ENCODE peak calls at places on chromosome 14, in ten cellular contexts. One of them, this sample, is unnamed.

GRCh38 chr14:69129264-69129880 is 23.5 kb downstream of the DCAF5 start:
- DNase-seq in body of pancreas: peak
- DNase-seq in psoas muscle: peak
- DNase-seq in germinal center: peak
- DNase-seq in non-pigmented ciliary epithelial cell: peak
- DNase-seq in stimulated activated CD8-positive, alpha-beta memory T cell treated with anti-CD3 and anti-CD28 coated beads, Interleukin-2, amount 100 ng/mL, for 48 hours: no peak
- DNase-seq in hypothalamus: peak
- DNase-seq in GM12891: peak
- DNase-seq in RWPE1: peak
- DNase-seq in cardiac muscle cell: peak
- DNase-seq in this sample: peak

GRCh38 chr14:38212996-38213395 is 5.3 kb downstream of the SSTR1 start:
- DNase-seq in body of pancreas: no peak
- DNase-seq in psoas muscle: no peak
- DNase-seq in germinal center: no peak
- DNase-seq in non-pigmented ciliary epithelial cell: no peak
- DNase-seq in stimulated activated CD8-positive, alpha-beta memory T cell treated with anti-CD3 and anti-CD28 coated beads, Interleukin-2, amount 100 ng/mL, for 48 hours: no peak
- DNase-seq in hypothalamus: no peak
- DNase-seq in GM12891: no peak
- DNase-seq in RWPE1: no peak
- DNase-seq in cardiac muscle cell: no peak
- DNase-seq in this sample: no peak

GRCh38 chr14:35159742-35160409 is 37.5 kb downstream of the PRORP start:
- DNase-seq in body of pancreas: no peak
- DNase-seq in psoas muscle: no peak
- DNase-seq in germinal center: no peak
- DNase-seq in non-pigmented ciliary epithelial cell: peak
- DNase-seq in stimulated activated CD8-positive, alpha-beta memory T cell treated with anti-CD3 and anti-CD28 coated beads, Interleukin-2, amount 100 ng/mL, for 48 hours: no peak
- DNase-seq in hypothalamus: no peak
- DNase-seq in GM12891: no peak
- DNase-seq in RWPE1: peak
- DNase-seq in cardiac muscle cell: no peak
- DNase-seq in this sample: peak

GRCh38 chr14:105218611-105219010 is 29.7 kb upstream of the BTBD6 start:
- DNase-seq in body of pancreas: no peak
- DNase-seq in psoas muscle: no peak
- DNase-seq in germinal center: no peak
- DNase-seq in non-pigmented ciliary epithelial cell: no peak
- DNase-seq in stimulated activated CD8-positive, alpha-beta memory T cell treated with anti-CD3 and anti-CD28 coated beads, Interleukin-2, amount 100 ng/mL, for 48 hours: no peak
- DNase-seq in hypothalamus: no peak
- DNase-seq in GM12891: no peak
- DNase-seq in RWPE1: no peak
- DNase-seq in cardiac muscle cell: no peak
- DNase-seq in this sample: no peak

GRCh38 chr14:65101631-65102440 is 481 bp downstream of the MAX start:
- DNase-seq in body of pancreas: peak
- DNase-seq in psoas muscle: no peak
- DNase-seq in germinal center: peak
- DNase-seq in non-pigmented ciliary epithelial cell: no peak
- DNase-seq in stimulated activated CD8-positive, alpha-beta memory T cell treated with anti-CD3 and anti-CD28 coated beads, Interleukin-2, amount 100 ng/mL, for 48 hours: peak
- DNase-seq in hypothalamus: peak
- DNase-seq in GM12891: no peak
- DNase-seq in RWPE1: peak
- DNase-seq in cardiac muscle cell: peak
- DNase-seq in this sample: peak

GRCh38 chr14:67526676-67527459 is 6.2 kb upstream of the PLEKHH1 start:
- DNase-seq in body of pancreas: peak
- DNase-seq in psoas muscle: no peak
- DNase-seq in germinal center: peak
- DNase-seq in non-pigmented ciliary epithelial cell: peak
- DNase-seq in stimulated activated CD8-positive, alpha-beta memory T cell treated with anti-CD3 and anti-CD28 coated beads, Interleukin-2, amount 100 ng/mL, for 48 hours: no peak
- DNase-seq in hypothalamus: peak
- DNase-seq in GM12891: no peak
- DNase-seq in RWPE1: peak
- DNase-seq in cardiac muscle cell: peak
- DNase-seq in this sample: peak

GRCh38 chr14:106586098-106586704 is 1059.8 kb downstream of the TMEM121 start:
- DNase-seq in body of pancreas: peak
- DNase-seq in psoas muscle: no peak
- DNase-seq in germinal center: peak
- DNase-seq in non-pigmented ciliary epithelial cell: no peak
- DNase-seq in stimulated activated CD8-positive, alpha-beta memory T cell treated with anti-CD3 and anti-CD28 coated beads, Interleukin-2, amount 100 ng/mL, for 48 hours: peak
- DNase-seq in hypothalamus: peak
- DNase-seq in GM12891: peak
- DNase-seq in RWPE1: peak
- DNase-seq in cardiac muscle cell: no peak
- DNase-seq in this sample: peak

GRCh38 chr14:21264025-21264801 is 5.0 kb downstream of the HNRNPC start:
- DNase-seq in body of pancreas: no peak
- DNase-seq in psoas muscle: no peak
- DNase-seq in germinal center: no peak
- DNase-seq in non-pigmented ciliary epithelial cell: peak
- DNase-seq in stimulated activated CD8-positive, alpha-beta memory T cell treated with anti-CD3 and anti-CD28 coated beads, Interleukin-2, amount 100 ng/mL, for 48 hours: no peak
- DNase-seq in hypothalamus: no peak
- DNase-seq in GM12891: no peak
- DNase-seq in RWPE1: peak
- DNase-seq in cardiac muscle cell: no peak
- DNase-seq in this sample: peak

GRCh38 chr14:70257526-70257925 is 68.8 kb upstream of the SLC8A3 start:
- DNase-seq in body of pancreas: no peak
- DNase-seq in psoas muscle: peak
- DNase-seq in germinal center: peak
- DNase-seq in non-pigmented ciliary epithelial cell: no peak
- DNase-seq in stimulated activated CD8-positive, alpha-beta memory T cell treated with anti-CD3 and anti-CD28 coated beads, Interleukin-2, amount 100 ng/mL, for 48 hours: no peak
- DNase-seq in hypothalamus: no peak
- DNase-seq in GM12891: no peak
- DNase-seq in RWPE1: peak
- DNase-seq in cardiac muscle cell: no peak
- DNase-seq in this sample: peak

GRCh38 chr14:71408362-71409035 is 501.2 kb downstream of the PCNX1 start:
- DNase-seq in body of pancreas: no peak
- DNase-seq in psoas muscle: no peak
- DNase-seq in germinal center: no peak
- DNase-seq in non-pigmented ciliary epithelial cell: no peak
- DNase-seq in stimulated activated CD8-positive, alpha-beta memory T cell treated with anti-CD3 and anti-CD28 coated beads, Interleukin-2, amount 100 ng/mL, for 48 hours: no peak
- DNase-seq in hypothalamus: no peak
- DNase-seq in GM12891: no peak
- DNase-seq in RWPE1: no peak
- DNase-seq in cardiac muscle cell: no peak
- DNase-seq in this sample: no peak

GRCh38 chr14:65043893-65044595 is 57.3 kb downstream of the FNTB start:
- DNase-seq in body of pancreas: no peak
- DNase-seq in psoas muscle: no peak
- DNase-seq in germinal center: no peak
- DNase-seq in non-pigmented ciliary epithelial cell: no peak
- DNase-seq in stimulated activated CD8-positive, alpha-beta memory T cell treated with anti-CD3 and anti-CD28 coated beads, Interleukin-2, amount 100 ng/mL, for 48 hours: no peak
- DNase-seq in hypothalamus: no peak
- DNase-seq in GM12891: no peak
- DNase-seq in RWPE1: no peak
- DNase-seq in cardiac muscle cell: no peak
- DNase-seq in this sample: peak

GRCh38 chr14:23573384-23573783 is 5.2 kb downstream of the JPH4 start:
- DNase-seq in body of pancreas: no peak
- DNase-seq in psoas muscle: no peak
- DNase-seq in germinal center: no peak
- DNase-seq in non-pigmented ciliary epithelial cell: no peak
- DNase-seq in stimulated activated CD8-positive, alpha-beta memory T cell treated with anti-CD3 and anti-CD28 coated beads, Interleukin-2, amount 100 ng/mL, for 48 hours: no peak
- DNase-seq in hypothalamus: peak
- DNase-seq in GM12891: no peak
- DNase-seq in RWPE1: no peak
- DNase-seq in cardiac muscle cell: no peak
- DNase-seq in this sample: no peak

GRCh38 chr14:105939810-105940508 is 413.6 kb downstream of the TMEM121 start:
- DNase-seq in body of pancreas: no peak
- DNase-seq in psoas muscle: no peak
- DNase-seq in germinal center: no peak
- DNase-seq in non-pigmented ciliary epithelial cell: no peak
- DNase-seq in stimulated activated CD8-positive, alpha-beta memory T cell treated with anti-CD3 and anti-CD28 coated beads, Interleukin-2, amount 100 ng/mL, for 48 hours: no peak
- DNase-seq in hypothalamus: no peak
- DNase-seq in GM12891: no peak
- DNase-seq in RWPE1: no peak
- DNase-seq in cardiac muscle cell: no peak
- DNase-seq in this sample: no peak

GRCh38 chr14:44699391-44699790 is 192.3 kb upstream of the FSCB start:
- DNase-seq in body of pancreas: no peak
- DNase-seq in psoas muscle: no peak
- DNase-seq in germinal center: no peak
- DNase-seq in non-pigmented ciliary epithelial cell: no peak
- DNase-seq in stimulated activated CD8-positive, alpha-beta memory T cell treated with anti-CD3 and anti-CD28 coated beads, Interleukin-2, amount 100 ng/mL, for 48 hours: no peak
- DNase-seq in hypothalamus: no peak
- DNase-seq in GM12891: no peak
- DNase-seq in RWPE1: no peak
- DNase-seq in cardiac muscle cell: no peak
- DNase-seq in this sample: no peak

GRCh38 chr14:36856095-36856878 is 194.6 kb downstream of the PAX9 start:
- DNase-seq in body of pancreas: no peak
- DNase-seq in psoas muscle: no peak
- DNase-seq in germinal center: no peak
- DNase-seq in non-pigmented ciliary epithelial cell: no peak
- DNase-seq in stimulated activated CD8-positive, alpha-beta memory T cell treated with anti-CD3 and anti-CD28 coated beads, Interleukin-2, amount 100 ng/mL, for 48 hours: no peak
- DNase-seq in hypothalamus: no peak
- DNase-seq in GM12891: no peak
- DNase-seq in RWPE1: no peak
- DNase-seq in cardiac muscle cell: no peak
- DNase-seq in this sample: no peak

GRCh38 chr14:101859916-101860315 is 98.4 kb downstream of the PPP2R5C start:
- DNase-seq in body of pancreas: no peak
- DNase-seq in psoas muscle: no peak
- DNase-seq in germinal center: no peak
- DNase-seq in non-pigmented ciliary epithelial cell: no peak
- DNase-seq in stimulated activated CD8-positive, alpha-beta memory T cell treated with anti-CD3 and anti-CD28 coated beads, Interleukin-2, amount 100 ng/mL, for 48 hours: no peak
- DNase-seq in hypothalamus: no peak
- DNase-seq in GM12891: no peak
- DNase-seq in RWPE1: no peak
- DNase-seq in cardiac muscle cell: no peak
- DNase-seq in this sample: no peak

GRCh38 chr14:31672709-31673108 is 111.5 kb downstream of the NUBPL start:
- DNase-seq in body of pancreas: no peak
- DNase-seq in psoas muscle: no peak
- DNase-seq in germinal center: no peak
- DNase-seq in non-pigmented ciliary epithelial cell: no peak
- DNase-seq in stimulated activated CD8-positive, alpha-beta memory T cell treated with anti-CD3 and anti-CD28 coated beads, Interleukin-2, amount 100 ng/mL, for 48 hours: no peak
- DNase-seq in hypothalamus: no peak
- DNase-seq in GM12891: no peak
- DNase-seq in RWPE1: no peak
- DNase-seq in cardiac muscle cell: no peak
- DNase-seq in this sample: no peak

GRCh38 chr14:58882577-58883018 is 244.8 kb downstream of the DACT1 start:
- DNase-seq in body of pancreas: no peak
- DNase-seq in psoas muscle: no peak
- DNase-seq in germinal center: no peak
- DNase-seq in non-pigmented ciliary epithelial cell: no peak
- DNase-seq in stimulated activated CD8-positive, alpha-beta memory T cell treated with anti-CD3 and anti-CD28 coated beads, Interleukin-2, amount 100 ng/mL, for 48 hours: no peak
- DNase-seq in hypothalamus: no peak
- DNase-seq in GM12891: no peak
- DNase-seq in RWPE1: no peak
- DNase-seq in cardiac muscle cell: no peak
- DNase-seq in this sample: no peak

GRCh38 chr14:93970589-93970966 is 5.8 kb downstream of the ASB2 start:
- DNase-seq in body of pancreas: peak
- DNase-seq in psoas muscle: no peak
- DNase-seq in germinal center: peak
- DNase-seq in non-pigmented ciliary epithelial cell: no peak
- DNase-seq in stimulated activated CD8-positive, alpha-beta memory T cell treated with anti-CD3 and anti-CD28 coated beads, Interleukin-2, amount 100 ng/mL, for 48 hours: no peak
- DNase-seq in hypothalamus: no peak
- DNase-seq in GM12891: no peak
- DNase-seq in RWPE1: peak
- DNase-seq in cardiac muscle cell: no peak
- DNase-seq in this sample: peak

GRCh38 chr14:65496178-65496993 is 83.9 kb downstream of the FUT8 start:
- DNase-seq in body of pancreas: no peak
- DNase-seq in psoas muscle: no peak
- DNase-seq in germinal center: no peak
- DNase-seq in non-pigmented ciliary epithelial cell: no peak
- DNase-seq in stimulated activated CD8-positive, alpha-beta memory T cell treated with anti-CD3 and anti-CD28 coated beads, Interleukin-2, amount 100 ng/mL, for 48 hours: no peak
- DNase-seq in hypothalamus: no peak
- DNase-seq in GM12891: no peak
- DNase-seq in RWPE1: no peak
- DNase-seq in cardiac muscle cell: no peak
- DNase-seq in this sample: no peak